ENCODE peak calls at places on chromosomes 7 and 10, in five cellular contexts. H is A549, C is H1, I is K562, N is HepG2. R is an unnamed sample.

GRCh38 chr7:148799893-148800545 is 84.1 kb downstream of the EZH2 start:
- DNase-seq in C (no peak), H (no peak), I (no peak), N (no peak), R (no peak)

GRCh38 chr7:75985518-75986146 is 8.8 kb downstream of the TMEM120A start:
- DNase-seq in I (no peak), N (no peak), H (no peak), C (no peak), R (no peak)

GRCh38 chr7:44093102-44093641 is 10.8 kb upstream of the POLM start:
- DNase-seq in I (no peak), H (no peak), C (no peak), N (no peak), R (no peak)

GRCh38 chr7:21253740-21254687 is 173.9 kb upstream of the SP4 start:
- DNase-seq in H (peak), C (peak), I (peak), N (peak), R (no peak)

GRCh38 chr10:52729259-52730104 is 43.1 kb downstream of the MBL2 start:
- DNase-seq in N (peak), H (peak), C (no peak), I (no peak), R (no peak)

GRCh38 chr10:75969031-75969430 is 537.6 kb downstream of the LRMDA start:
- DNase-seq in I (no peak), C (no peak), H (no peak), N (no peak), R (no peak)

GRCh38 chr10:3668276-3668960 is 116.6 kb downstream of the KLF6 start:
- DNase-seq in C (peak), H (no peak), N (peak), I (peak), R (no peak)

GRCh38 chr10:84214612-84215235 is 10.6 kb downstream of the LRIT2 start:
- DNase-seq in C (peak), I (peak), N (peak), H (peak), R (no peak)

GRCh38 chr10:71985542-71986250 is 21.5 kb downstream of the CHST3 start:
- DNase-seq in H (no peak), N (no peak), I (no peak), C (no peak), R (peak)

GRCh38 chr10:131816157-131816775 is 84.5 kb upstream of the PPP2R2D start:
- DNase-seq in I (no peak), C (no peak), N (no peak), H (no peak), R (no peak)

GRCh38 chr10:120584786-120585185 is 127.8 kb downstream of the PLPP4 start:
- DNase-seq in N (no peak), I (no peak), C (no peak), H (no peak), R (no peak)
- TF ChIP-seq HDAC2 in N (no peak), I (no peak), C (no peak), H (no peak), R (no peak)

GRCh38 chr7:27108390-27109127 is 6.1 kb upstream of the HOXA2 start:
- DNase-seq in C (no peak), I (no peak), N (no peak), H (no peak), R (no peak)

GRCh38 chr7:27106906-27107250 is 4.4 kb upstream of the HOXA2 start:
- DNase-seq in C (no peak), N (no peak), H (no peak), I (no peak), R (no peak)

GRCh38 chr7:27106181-27106905 is 3.9 kb upstream of the HOXA2 start:
- DNase-seq in N (no peak), H (no peak), I (no peak), C (no peak), R (no peak)

GRCh38 chr7:27107901-27108381 is 5.5 kb upstream of the HOXA2 start:
- DNase-seq in I (no peak), C (no peak), N (no peak), H (no peak), R (no peak)

DNA sequence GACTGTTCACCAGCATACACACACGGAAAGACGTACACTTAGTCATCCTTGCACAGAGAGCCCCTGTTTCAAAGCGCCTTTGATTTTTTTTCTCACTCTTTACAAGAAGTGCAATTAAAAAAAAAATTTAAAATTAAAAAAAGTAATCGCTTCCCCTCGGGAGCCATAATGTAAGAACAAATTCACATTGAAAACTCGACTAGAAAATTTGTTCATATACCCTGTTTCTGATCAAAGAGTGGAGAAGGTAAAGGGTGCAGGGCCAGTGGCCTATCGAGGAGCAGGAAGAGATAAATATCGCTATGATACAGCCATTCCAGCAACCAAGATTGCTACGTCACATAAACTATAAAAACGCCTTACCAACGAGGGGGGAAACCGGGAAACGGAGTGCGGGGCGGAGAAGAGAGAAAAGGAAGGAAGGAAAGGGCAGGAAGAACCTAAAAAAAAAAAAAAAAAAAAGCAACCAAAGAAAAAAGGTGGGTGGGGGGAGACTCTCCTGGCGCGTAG is 5.0 kb upstream of the HOXA2 start:
- DNase-seq in I (no peak), H (no peak), C (no peak), N (no peak), R (no peak)
- TF ChIP-seq HDAC2 in I (no peak), H (no peak), C (no peak), N (no peak), R (no peak)

GRCh38 chr10:46019541-46020343 is 10.7 kb downstream of the NCOA4 start:
- DNase-seq in C (no peak), I (no peak), H (no peak), N (peak), R (no peak)
- TF ChIP-seq HDAC2 in C (no peak), I (peak), H (no peak), N (no peak), R (no peak)

GRCh38 chr10:50614444-50615137 is 9.2 kb downstream of the SGMS1 start:
- DNase-seq in I (peak), N (peak), H (peak), C (no peak), R (no peak)

GRCh38 chr10:50610364-50610763 is 13.4 kb downstream of the SGMS1 start:
- DNase-seq in N (no peak), I (no peak), H (no peak), C (no peak), R (no peak)

GRCh38 chr10:50613726-50614443 is 9.9 kb downstream of the SGMS1 start:
- DNase-seq in I (no peak), H (no peak), C (no peak), N (no peak), R (no peak)

GRCh38 chr10:50615654-50616053 is 8.1 kb downstream of the SGMS1 start:
- DNase-seq in C (no peak), N (no peak), I (no peak), H (no peak), R (no peak)

GRCh38 chr10:50613150-50613549 is 10.6 kb downstream of the SGMS1 start:
- DNase-seq in H (no peak), N (no peak), I (no peak), C (no peak), R (no peak)
- TF ChIP-seq HDAC2 in H (no peak), N (no peak), I (no peak), C (no peak), R (no peak)

GRCh38 chr7:64945481-64945756 is 42.3 kb downstream of the ZNF273 start:
- DNase-seq in I (no peak), H (no peak), C (no peak), N (no peak), R (no peak)

GRCh38 chr7:64946772-64947171 is 43.7 kb downstream of the ZNF273 start:
- DNase-seq in H (no peak), C (no peak), N (peak), I (peak), R (no peak)

GRCh38 chr7:64947252-64948000 is 43.4 kb downstream of the ZNF117 start:
- DNase-seq in N (no peak), I (no peak), C (no peak), H (no peak), R (no peak)

GRCh38 chr7:64945776-64946175 is 42.7 kb downstream of the ZNF273 start:
- DNase-seq in I (peak), C (no peak), H (no peak), N (no peak), R (no peak)

DNA sequence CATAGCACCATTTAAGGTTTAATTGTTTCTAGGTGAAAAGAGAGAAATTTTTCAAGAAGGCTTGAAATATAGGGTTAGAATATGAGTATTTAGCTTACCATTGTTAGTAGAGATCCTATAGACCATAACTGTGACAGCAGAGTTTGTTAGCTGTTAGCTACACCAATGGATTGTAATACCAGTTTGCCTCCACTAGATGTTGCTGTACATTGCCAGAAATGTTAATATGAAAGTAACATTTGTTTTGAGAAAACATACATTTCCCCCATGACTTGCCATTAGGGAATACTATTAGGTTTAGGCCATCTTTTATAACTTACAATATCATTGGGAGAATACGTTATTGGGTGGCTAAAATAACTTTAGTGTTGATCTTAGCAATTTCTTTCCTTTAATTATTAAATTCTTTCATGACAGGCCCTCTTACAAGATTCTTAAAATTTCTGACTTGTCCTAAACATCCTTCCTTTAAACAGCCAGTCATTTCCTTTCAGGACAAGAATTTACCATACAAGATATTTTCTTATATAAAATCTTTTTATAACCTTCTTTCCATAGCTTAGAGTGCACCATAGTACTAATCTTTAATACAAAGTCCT is 39.5 kb downstream of the ZNF117 start:
- DNase-seq in C (no peak), N (peak), I (peak), H (peak), R (peak)
- TF ChIP-seq HDAC2 in C (no peak), N (no peak), I (no peak), H (no peak), R (no peak)

GRCh38 chr7:123538189-123538714 is 3.9 kb upstream of the IQUB start:
- DNase-seq in H (peak), N (no peak), I (peak), C (no peak), R (no peak)

GRCh38 chr7:123534383-123535260 is at the start of gene IQUB:
- DNase-seq in H (peak), N (peak), C (peak), I (peak), R (peak)

GRCh38 chr7:123537026-123537642 is 2.7 kb upstream of the IQUB start:
- DNase-seq in N (peak), H (peak), I (peak), C (no peak), R (no peak)

GRCh38 chr7:123535517-123535916 is 1.1 kb upstream of the IQUB start:
- DNase-seq in H (no peak), C (no peak), I (peak), N (no peak), R (no peak)

DNA sequence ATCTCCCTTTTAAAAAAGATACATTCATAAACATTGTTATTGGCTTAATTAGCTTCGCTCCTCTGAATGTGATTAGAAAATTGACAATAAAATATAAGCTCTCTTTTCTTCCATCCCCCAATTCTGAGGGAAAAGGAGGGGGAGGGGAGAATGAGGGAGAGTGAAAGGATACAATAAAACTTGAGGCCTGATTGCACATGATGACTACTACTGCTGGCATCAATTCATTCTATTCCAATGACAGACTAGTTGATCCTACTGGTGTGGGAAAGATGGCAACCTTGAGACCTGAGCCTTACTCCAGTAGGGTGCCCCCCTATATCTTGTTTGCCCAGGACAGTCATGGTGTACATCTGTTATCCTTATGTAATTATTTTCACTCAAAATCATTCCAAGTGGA is 4.5 kb upstream of the IQUB start:
- DNase-seq in N (no peak), H (no peak), C (no peak), I (no peak), R (no peak)
- TF ChIP-seq HDAC2 in N (no peak), H (no peak), C (no peak), I (no peak), R (no peak)

R was measured in GM12878.